ENCODE peak calls at places on chromosomes 6 and 20, in four cellular contexts. W is ascending aorta, F is AG09309, A is natural killer cell. T is an unnamed sample.

GRCh38 chr6:151349651-151350270 is 41.6 kb downstream of the ZBTB2 start:
- DNase-seq in W (no peak), F (no peak), A (no peak), T (peak; percentile 27)

GRCh38 chr6:108764580-108764950 is 83.7 kb upstream of the ARMC2 start:
- DNase-seq in W (no peak), F (no peak), A (no peak), T (no peak)

GRCh38 chr6:79656134-79656533 is 25.0 kb downstream of the SH3BGRL2 start:
- DNase-seq in W (no peak), F (no peak), A (no peak), T (no peak)

GRCh38 chr6:88538130-88538706 is 372.1 kb upstream of the CNR1 start:
- DNase-seq in W (no peak), F (no peak), A (no peak), T (no peak)

GRCh38 chr6:25006075-25006474 is 70.3 kb upstream of the RIPOR2 start:
- DNase-seq in W (no peak), F (no peak), A (no peak), T (no peak)

GRCh38 chr20:60410865-60411264 is 452.6 kb downstream of the CDH26 start:
- DNase-seq in W (no peak), F (no peak), A (no peak), T (no peak)

GRCh38 chr6:55902796-55903195 is 27.4 kb upstream of the BMP5 start:
- DNase-seq in W (no peak), F (no peak), A (no peak), T (no peak)

GRCh38 chr6:110554966-110555460 is 78.6 kb upstream of the SLC22A16 start:
- DNase-seq in W (no peak), F (no peak), A (no peak), T (no peak)

GRCh38 chr6:13328076-13328874 is at the start of gene TBC1D7:
- DNase-seq in W (peak; percentile 66), F (peak; percentile 46), A (peak; percentile 94), T (peak; percentile 97)

GRCh38 chr6:89458720-89459119 is 25.8 kb downstream of the ANKRD6 start:
- DNase-seq in W (no peak), F (no peak), A (no peak), T (no peak)

GRCh38 chr6:35080016-35080680 is 61.0 kb downstream of the TCP11 start:
- DNase-seq in W (no peak), F (no peak), A (no peak), T (no peak)

GRCh38 chr6:21441386-21441785 is 152.2 kb upstream of the SOX4 start:
- DNase-seq in W (no peak), F (no peak), A (no peak), T (no peak)

GRCh38 chr6:12327391-12327790 is 37.2 kb downstream of the EDN1 start:
- DNase-seq in W (no peak), F (no peak), A (no peak), T (no peak)

GRCh38 chr6:63897952-63898351 is 262.4 kb downstream of the PHF3 start:
- DNase-seq in W (no peak), F (no peak), A (no peak), T (no peak)

GRCh38 chr20:31803552-31804291 is 15.4 kb upstream of the MYLK2 start:
- DNase-seq in W (no peak), F (no peak), A (no peak), T (peak; percentile 57)

GRCh38 chr20:16222859-16223411 is 350.3 kb downstream of the KIF16B start:
- DNase-seq in W (no peak), F (no peak), A (no peak), T (no peak)

GRCh38 chr6:163620670-163621330 is 206.3 kb downstream of the QKI start:
- DNase-seq in W (no peak), F (no peak), A (no peak), T (no peak)

GRCh38 chr6:159594750-159595117 is 98.3 kb downstream of the SOD2 start:
- DNase-seq in W (no peak), F (peak; percentile 33), A (no peak), T (no peak)

GRCh38 chr6:157597461-157598312 is 216.7 kb downstream of the ZDHHC14 start:
- DNase-seq in W (no peak), F (no peak), A (peak; percentile 23), T (no peak)

GRCh38 chr20:31608256-31608980 is 3.3 kb downstream of the ID1 start:
- DNase-seq in W (no peak), F (no peak), A (no peak), T (peak; percentile 98)

GRCh38 chr6:2101213-2101612 is 144.2 kb downstream of the GMDS start:
- DNase-seq in W (no peak), F (no peak), A (no peak), T (no peak)

GRCh38 chr6:149443411-149444181 is 41.2 kb downstream of the ZC3H12D start:
- DNase-seq in W (no peak), F (no peak), A (no peak), T (no peak)

GRCh38 chr6:45772886-45773285 is 242.8 kb downstream of the CLIC5 start:
- DNase-seq in W (no peak), F (no peak), A (no peak), T (no peak)

GRCh38 chr20:61754976-61755778 is 310.5 kb downstream of the TAF4 start:
- DNase-seq in W (no peak), F (no peak), A (no peak), T (no peak)

GRCh38 chr20:4546786-4547185 is 174.9 kb upstream of the PRND start:
- DNase-seq in W (no peak), F (peak; percentile 77), A (no peak), T (no peak)

GRCh38 chr20:59177266-59178250 is 13.9 kb downstream of the ZNF831 start:
- DNase-seq in W (no peak), F (no peak), A (no peak), T (no peak)

GRCh38 chr6:154974485-154975149 is 20.5 kb upstream of the TIAM2 start:
- DNase-seq in W (no peak), F (no peak), A (no peak), T (no peak)

GRCh38 chr20:33656783-33657703 is 5.1 kb upstream of the C20orf144 start:
- DNase-seq in W (no peak), F (no peak), A (no peak), T (no peak)

GRCh38 chr6:42555477-42556457 is 8.1 kb upstream of the UBR2 start:
- DNase-seq in W (no peak), F (no peak), A (no peak), T (no peak)

GRCh38 chr6:13152804-13153203 is 175.5 kb downstream of the TBC1D7 start:
- DNase-seq in W (no peak), F (no peak), A (no peak), T (no peak)

GRCh38 chr20:45361794-45362193 is 1.2 kb upstream of the SYS1 start:
- DNase-seq in W (no peak), F (no peak), A (no peak), T (no peak)

GRCh38 chr20:62823688-62824475 is 7.0 kb downstream of the COL9A3 start:
- DNase-seq in W (no peak), F (no peak), A (no peak), T (no peak)

GRCh38 chr6:152135755-152136448 is 328.4 kb downstream of the ESR1 start:
- DNase-seq in W (no peak), F (no peak), A (no peak), T (no peak)

GRCh38 chr6:53151676-53152075 is 3.0 kb upstream of the GCM1 start:
- DNase-seq in W (no peak), F (no peak), A (no peak), T (no peak)

GRCh38 chr6:133551436-133551835 is 310.3 kb downstream of the EYA4 start:
- DNase-seq in W (no peak), F (no peak), A (no peak), T (no peak)

GRCh38 chr6:106324726-106325335 is 729 bp downstream of the ATG5 start:
- DNase-seq in W (no peak), F (no peak), A (no peak), T (no peak)

GRCh38 chr20:56795492-56795891 is 166.4 kb downstream of the TFAP2C start:
- DNase-seq in W (no peak), F (no peak), A (no peak), T (no peak)

GRCh38 chr20:44291754-44292153 is 19.2 kb downstream of the FITM2 start:
- DNase-seq in W (no peak), F (no peak), A (no peak), T (no peak)

GRCh38 chr20:44287272-44288097 is 23.5 kb downstream of the FITM2 start:
- DNase-seq in W (no peak), F (no peak), A (no peak), T (no peak)

GRCh38 chr20:44284032-44284431 is 27.0 kb downstream of the FITM2 start:
- DNase-seq in W (no peak), F (no peak), A (no peak), T (no peak)

GRCh38 chr20:44288252-44288651 is 22.8 kb downstream of the FITM2 start:
- DNase-seq in W (no peak), F (no peak), A (no peak), T (no peak)
- TF ChIP-seq CTCF in W (no peak), F (no peak), A (no peak), T (no peak)

GRCh38 chr6:26157838-26158580 is 70.8 kb downstream of the HFE start:
- DNase-seq in W (peak; percentile 67), F (peak; percentile 99), A (peak; percentile 81), T (peak; percentile 77)
- TF ChIP-seq CTCF in W (no peak), F (no peak), A (no peak), T (no peak)

GRCh38 chr6:143501851-143502250 is 9.7 kb downstream of the FUCA2 start:
- DNase-seq in W (no peak), F (no peak), A (no peak), T (no peak)
- TF ChIP-seq CTCF in W (no peak), F (peak; percentile 11), A (no peak), T (peak; percentile 27)

GRCh38 chr20:12180107-12180661 is 262.5 kb downstream of the BTBD3 start:
- DNase-seq in W (no peak), F (no peak), A (no peak), T (no peak)

GRCh38 chr20:12177657-12178293 is 260.1 kb downstream of the BTBD3 start:
- DNase-seq in W (no peak), F (no peak), A (no peak), T (no peak)

GRCh38 chr20:12175538-12175937 is 257.8 kb downstream of the BTBD3 start:
- DNase-seq in W (no peak), F (no peak), A (no peak), T (no peak)

GRCh38 chr20:12179692-12180091 is 262.0 kb downstream of the BTBD3 start:
- DNase-seq in W (no peak), F (no peak), A (no peak), T (no peak)
- TF ChIP-seq CTCF in W (no peak), F (no peak), A (no peak), T (no peak)

GRCh38 chr6:5782783-5783567 is 223.8 kb downstream of the NRN1 start:
- DNase-seq in W (no peak), F (no peak), A (no peak), T (no peak)
- TF ChIP-seq CTCF in W (no peak), F (no peak), A (no peak), T (no peak)

GRCh38 chr6:170067257-170067656 is 223.6 kb downstream of the DLL1 start:
- DNase-seq in W (no peak), F (no peak), A (no peak), T (peak; percentile 54)

GRCh38 chr6:170069611-170070010 is 221.3 kb downstream of the DLL1 start:
- DNase-seq in W (no peak), F (no peak), A (no peak), T (no peak)

GRCh38 chr6:170067923-170068360 is 222.9 kb downstream of the DLL1 start:
- DNase-seq in W (no peak), F (no peak), A (peak; percentile 8), T (peak; percentile 49)

GRCh38 chr6:170066679-170067078 is 224.2 kb downstream of the DLL1 start:
- DNase-seq in W (no peak), F (no peak), A (no peak), T (peak; percentile 60)

GRCh38 chr6:170068496-170068895 is 222.4 kb downstream of the DLL1 start:
- DNase-seq in W (no peak), F (no peak), A (no peak), T (peak; percentile 24)
- TF ChIP-seq CTCF in W (no peak), F (no peak), A (no peak), T (no peak)